ENCODE peak calls at places on chromosomes 16 and 17, in seven cellular contexts. J is sigmoid colon; K is dermis microvascular lymphatic vessel endothelial cell; Q is dorsolateral prefrontal cortex; X is ELF-1; U is NCI-H1092; L is stimulated activated CD4-positive, alpha-beta T cell treated with anti-CD3 and anti-CD28 coated beads, Interleukin-12 subunit alpha, Interleukin-12 subunit beta, amount 100 ng/mL, for 24 hours. Z is an unnamed sample.

GRCh38 chr17:39225308-39225973 is at the start of gene STAC2:
- DNase-seq in L (no peak), Q (no peak), J (no peak), X (no peak), U (no peak), K (no peak), Z (no peak)

GRCh38 chr17:65020284-65020683 is 36.3 kb downstream of the GNA13 start:
- DNase-seq in J (no peak), U (no peak), L (no peak), X (no peak), Q (no peak), K (no peak), Z (no peak)

GRCh38 chr17:55421179-55421934 is at the start of gene MMD:
- DNase-seq in J (peak), X (peak), U (no peak), K (no peak), Q (peak), L (peak), Z (peak)

GRCh38 chr16:88569614-88569984 is 604 bp upstream of the ZC3H18 start:
- DNase-seq in X (peak), Q (no peak), K (no peak), U (no peak), J (no peak), L (no peak), Z (no peak)

GRCh38 chr16:14496786-14497185 is 133.3 kb downstream of the PARN start:
- DNase-seq in J (no peak), K (no peak), U (no peak), X (no peak), Q (no peak), L (no peak), Z (no peak)

GRCh38 chr17:16912021-16912962 is 59.6 kb downstream of the TNFRSF13B start:
- DNase-seq in J (peak), K (no peak), U (no peak), Q (peak), L (no peak), X (no peak), Z (no peak)

GRCh38 chr17:33647976-33648375 is 354.9 kb upstream of the ASIC2 start:
- DNase-seq in U (no peak), K (peak), L (no peak), J (no peak), Q (peak), X (peak), Z (peak)

GRCh38 chr17:511833-512251 is 159.2 kb upstream of the RPH3AL start:
- DNase-seq in U (no peak), J (no peak), L (no peak), X (no peak), K (no peak), Q (no peak), Z (peak)

GRCh38 chr16:87955302-87956168 is 4.3 kb downstream of the BANP start:
- DNase-seq in J (no peak), K (no peak), X (no peak), U (no peak), L (no peak), Q (no peak), Z (no peak)